ENCODE peak calls at places on chromosomes 1 and 21, in six cellular contexts. I is K562, K is A549, M is HEK293T, G is GM12878, X is HepG2. T is an unnamed sample.
A peak's percentile ranks its signal among the peaks of the same experiment; 100 is the strongest.

GRCh38 chr1:210792703-210793102 is 341.2 kb downstream of the KCNH1 start:
- DNase-seq in I (peak; percentile 18), K (peak; percentile 64), M (no peak), G (no peak), X (no peak), T (peak; percentile 87)

GRCh38 chr21:46191686-46192575 is 7.7 kb upstream of the SPATC1L start:
- DNase-seq in I (no peak), K (no peak), M (no peak), G (no peak), X (no peak), T (no peak)

GRCh38 chr1:65113298-65113697 is 34.7 kb upstream of the AK4 start:
- DNase-seq in I (no peak), K (no peak), M (no peak), G (no peak), X (no peak), T (no peak)

GRCh38 chr21:40809673-40810072 is 37.3 kb downstream of the DSCAM start:
- DNase-seq in I (no peak), K (no peak), M (no peak), G (no peak), X (no peak), T (no peak)

GRCh38 chr1:33086384-33086850 is 5.5 kb downstream of the AZIN2 start:
- DNase-seq in I (peak; percentile 57), K (peak; percentile 33), M (peak; percentile 74), G (peak; percentile 5), X (peak; percentile 69), T (peak; percentile 78)

GRCh38 chr1:208510192-208510952 is 266.2 kb upstream of the PLXNA2 start:
- DNase-seq in I (no peak), K (no peak), M (no peak), G (no peak), X (no peak), T (no peak)

GRCh38 chr1:176854725-176855433 is 309.6 kb downstream of the ASTN1 start:
- DNase-seq in I (no peak), K (no peak), M (no peak), G (no peak), X (no peak), T (no peak)

GRCh38 chr1:21261551-21262281 is 28.5 kb downstream of the ECE1 start:
- DNase-seq in I (peak; percentile 66), K (peak; percentile 81), M (no peak), G (no peak), X (no peak), T (peak; percentile 96)

GRCh38 chr1:21521717-21522060 is 12.5 kb downstream of the ALPL start:
- DNase-seq in I (no peak), K (no peak), M (no peak), G (no peak), X (no peak), T (no peak)

GRCh38 chr1:235791532-235792060 is 75.1 kb downstream of the LYST start:
- DNase-seq in I (no peak), K (no peak), M (no peak), G (no peak), X (no peak), T (no peak)

GRCh38 chr21:33924079-33924765 is 8.6 kb upstream of the ATP5PO start:
- DNase-seq in I (peak; percentile 83), K (peak; percentile 48), M (peak; percentile 82), G (peak; percentile 67), X (peak; percentile 70), T (peak; percentile 72)

GRCh38 chr1:3070654-3071506 is 1.9 kb downstream of the PRDM16 start:
- DNase-seq in I (no peak), K (no peak), M (peak; percentile 20), G (no peak), X (no peak), T (no peak)

GRCh38 chr1:102572637-102573036 is 535.7 kb downstream of the COL11A1 start:
- DNase-seq in I (no peak), K (no peak), M (no peak), G (no peak), X (no peak), T (no peak)

GRCh38 chr1:32426489-32427255 is 32.4 kb upstream of the BSDC1 start:
- DNase-seq in I (no peak), K (no peak), M (no peak), G (no peak), X (no peak), T (no peak)

GRCh38 chr1:162144853-162145252 is 75.4 kb downstream of the NOS1AP start:
- DNase-seq in I (no peak), K (no peak), M (no peak), G (no peak), X (peak; percentile 70), T (no peak)

GRCh38 chr1:156293895-156294294 is 1.6 kb downstream of the GLMP start:
- DNase-seq in I (no peak), K (no peak), M (no peak), G (no peak), X (no peak), T (no peak)

GRCh38 chr1:156303241-156303640 is 4.1 kb upstream of the VHLL start:
- DNase-seq in I (no peak), K (no peak), M (no peak), G (no peak), X (no peak), T (no peak)

GRCh38 chr1:156295391-156295947 is at the start of gene GLMP:
- DNase-seq in I (peak; percentile 85), K (peak; percentile 64), M (peak; percentile 76), G (no peak), X (peak; percentile 52), T (peak; percentile 64)

GRCh38 chr1:156293098-156293434 is 2.4 kb downstream of the GLMP start:
- DNase-seq in I (no peak), K (no peak), M (no peak), G (no peak), X (no peak), T (no peak)

GRCh38 chr1:156298852-156299357 is at the start of gene VHLL:
- DNase-seq in I (no peak), K (no peak), M (no peak), G (no peak), X (no peak), T (no peak)
- TF ChIP-seq BHLHE40 in I (no peak), K (no peak), M (no peak), G (no peak), X (no peak), T (no peak)

GRCh38 chr1:107979088-107979487 is 14.1 kb upstream of the VAV3 start:
- DNase-seq in I (no peak), K (no peak), M (no peak), G (no peak), X (no peak), T (no peak)
- TF ChIP-seq BHLHE40 in I (no peak), K (no peak), M (no peak), G (no peak), X (no peak), T (no peak)

GRCh38 chr1:7387053-7387861 is 383.8 kb upstream of the VAMP3 start:
- DNase-seq in I (no peak), K (no peak), M (no peak), G (no peak), X (no peak), T (no peak)
- TF ChIP-seq BHLHE40 in I (no peak), K (no peak), M (no peak), G (no peak), X (no peak), T (no peak)

GRCh38 chr1:9129391-9130041 is 614 bp upstream of the GPR157 start:
- DNase-seq in I (peak; percentile 98), K (peak; percentile 76), M (peak; percentile 84), G (peak; percentile 65), X (peak; percentile 78), T (no peak)
- TF ChIP-seq BHLHE40 in I (no peak), K (no peak), M (no peak), G (no peak), X (no peak), T (no peak)

DNA sequence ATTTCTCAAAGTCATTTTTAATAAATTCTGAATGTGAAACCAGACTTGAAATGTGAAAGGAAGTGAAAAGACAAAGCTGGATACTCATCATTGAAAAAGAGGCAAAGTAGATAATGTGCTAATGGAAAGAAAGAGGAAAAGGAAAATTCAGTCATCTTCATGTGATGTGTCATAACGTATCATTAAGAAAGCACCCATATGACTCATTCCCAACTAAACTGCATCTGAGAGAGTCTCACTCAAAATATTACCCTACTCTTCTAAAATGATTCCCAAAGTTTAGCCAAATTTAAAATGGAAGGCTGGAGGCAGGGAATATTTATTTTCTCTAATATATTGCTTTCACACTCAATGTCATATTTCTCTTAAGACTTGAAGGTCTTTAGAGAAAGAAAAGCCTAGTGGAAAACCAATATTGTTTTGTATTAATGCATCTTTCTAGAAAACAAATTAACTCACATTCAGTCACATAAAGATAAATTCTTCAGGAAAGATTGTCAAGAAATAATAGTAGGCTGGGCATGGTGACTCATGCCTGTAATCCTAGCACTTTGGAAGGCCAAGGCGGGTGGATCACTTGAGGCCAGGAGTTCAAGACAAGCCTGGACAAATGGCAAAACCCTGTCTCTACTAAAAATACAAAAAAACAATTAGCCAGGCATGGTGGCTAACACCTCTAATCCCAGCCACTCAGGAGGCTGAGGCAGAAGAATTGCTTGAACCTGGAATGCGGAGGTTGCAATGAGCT is 129.9 kb downstream of the SLC30A10 start:
- DNase-seq in I (no peak), K (no peak), M (no peak), G (no peak), X (no peak), T (peak; percentile 82)
- TF ChIP-seq BHLHE40 in I (no peak), K (no peak), M (no peak), G (no peak), X (no peak), T (no peak)

GRCh38 chr1:169925505-169926482 is 32.1 kb upstream of the SCYL3 start:
- DNase-seq in I (no peak), K (no peak), M (no peak), G (peak; percentile 44), X (no peak), T (no peak)
- TF ChIP-seq BHLHE40 in I (no peak), K (no peak), M (no peak), G (peak; percentile 16), X (no peak), T (no peak)

GRCh38 chr1:182029379-182030331 is 31.9 kb downstream of the ZNF648 start:
- DNase-seq in I (peak; percentile 99), K (peak; percentile 77), M (peak; percentile 97), G (peak; percentile 83), X (peak; percentile 90), T (peak; percentile 63)

GRCh38 chr1:182032251-182032650 is 29.3 kb downstream of the ZNF648 start:
- DNase-seq in I (no peak), K (no peak), M (no peak), G (no peak), X (no peak), T (no peak)

GRCh38 chr1:182038220-182038619 is 23.3 kb downstream of the ZNF648 start:
- DNase-seq in I (no peak), K (no peak), M (no peak), G (no peak), X (no peak), T (no peak)

GRCh38 chr1:182035097-182035770 is 26.3 kb downstream of the ZNF648 start:
- DNase-seq in I (no peak), K (no peak), M (no peak), G (no peak), X (no peak), T (no peak)
- TF ChIP-seq BHLHE40 in I (no peak), K (no peak), M (no peak), G (no peak), X (no peak), T (no peak)